ENCODE peak calls at places on chromosomes 6 and 20, in nine cellular contexts. S is ascending aorta, F is psoas muscle, O is endodermal cell, W is thoracic aorta, V is uterus, Q is HepG2, N is heart right ventricle, T is OCI-LY7. Y is an unnamed sample.

GRCh38 chr6:129186988-129187387 is 304.1 kb downstream of the LAMA2 start:
- DNase-seq in S (no peak), F (no peak), O (no peak), W (no peak), V (no peak), Q (no peak), N (no peak), T (no peak), Y (no peak)

GRCh38 chr6:83365931-83366330 is 64.9 kb downstream of the ME1 start:
- DNase-seq in S (no peak), F (no peak), O (no peak), W (no peak), V (no peak), Q (no peak), N (no peak), T (no peak), Y (no peak)

GRCh38 chr20:35001596-35002362 is 46.1 kb downstream of the MYH7B start:
- DNase-seq in S (no peak), F (peak), O (peak), W (no peak), V (no peak), Q (no peak), N (no peak), T (peak), Y (peak)

GRCh38 chr6:11163932-11164331 is 52.4 kb upstream of the ERVFRD-1 start:
- DNase-seq in S (no peak), F (no peak), O (no peak), W (no peak), V (no peak), Q (peak), N (no peak), T (no peak), Y (no peak)

GRCh38 chr6:92281571-92282076 is 1137.7 kb downstream of the EPHA7 start:
- DNase-seq in S (no peak), F (no peak), O (no peak), W (no peak), V (no peak), Q (no peak), N (no peak), T (no peak), Y (no peak)

GRCh38 chr20:37702643-37703337 is 9.0 kb downstream of the CTNNBL1 start:
- DNase-seq in S (no peak), F (no peak), O (no peak), W (no peak), V (no peak), Q (no peak), N (no peak), T (no peak), Y (no peak)

GRCh38 chr6:583116-583515 is 73.8 kb downstream of the HUS1B start:
- DNase-seq in S (no peak), F (no peak), O (no peak), W (no peak), V (no peak), Q (no peak), N (no peak), T (no peak), Y (no peak)

GRCh38 chr6:72348926-72349325 is 272.9 kb upstream of the KCNQ5 start:
- DNase-seq in S (no peak), F (no peak), O (no peak), W (no peak), V (no peak), Q (no peak), N (no peak), T (no peak), Y (no peak)

GRCh38 chr6:52125139-52125538 is 37.7 kb upstream of the PKHD1 start:
- DNase-seq in S (no peak), F (no peak), O (no peak), W (no peak), V (no peak), Q (peak), N (no peak), T (no peak), Y (peak)

GRCh38 chr20:48791666-48792071 is 36.1 kb downstream of the PREX1 start:
- DNase-seq in S (peak), F (no peak), O (no peak), W (no peak), V (no peak), Q (no peak), N (no peak), T (no peak), Y (no peak)

GRCh38 chr6:47200536-47201334 is 109.0 kb downstream of the TNFRSF21 start:
- DNase-seq in S (no peak), F (no peak), O (no peak), W (no peak), V (no peak), Q (peak), N (no peak), T (no peak), Y (no peak)

GRCh38 chr20:41231850-41232249 is 85.7 kb downstream of the ZHX3 start:
- DNase-seq in S (no peak), F (no peak), O (no peak), W (no peak), V (no peak), Q (no peak), N (no peak), T (no peak), Y (no peak)
- H3K4me3 ChIP-seq in S (no peak), F (no peak), O (no peak), W (no peak), V (no peak), Q (no peak), N (no peak), T (no peak), Y (no peak)

DNA sequence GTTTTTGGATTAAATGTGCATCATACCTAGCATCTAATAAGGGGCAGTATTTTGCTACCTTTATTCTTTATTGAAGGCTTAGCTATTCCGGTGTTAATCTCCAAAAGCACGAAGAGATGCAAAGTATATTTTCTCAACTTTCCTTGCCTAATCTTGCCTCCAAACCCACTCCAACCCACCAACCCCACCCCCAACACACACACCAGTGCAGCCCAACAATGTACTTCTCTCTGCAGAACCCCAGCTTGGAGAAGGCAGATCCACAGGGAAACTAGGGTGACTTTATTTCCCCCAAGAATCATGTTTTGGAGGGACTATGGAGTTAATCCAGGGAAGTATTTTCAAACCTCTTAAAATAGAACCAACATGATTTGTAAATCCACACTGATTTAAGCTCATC is 73.6 kb downstream of the ZMYND8 start:
- DNase-seq in S (no peak), F (no peak), O (no peak), W (no peak), V (no peak), Q (no peak), N (no peak), T (no peak), Y (no peak)
- H3K27ac ChIP-seq in S (no peak), F (no peak), O (no peak), W (no peak), V (no peak), Q (no peak), N (no peak), T (no peak), Y (no peak)

GRCh38 chr6:15324427-15324985 is 78.6 kb downstream of the JARID2 start:
- DNase-seq in S (no peak), F (no peak), O (no peak), W (no peak), V (no peak), Q (peak), N (no peak), T (no peak), Y (no peak)

GRCh38 chr6:15329154-15329781 is 83.4 kb downstream of the JARID2 start:
- DNase-seq in S (no peak), F (no peak), O (no peak), W (no peak), V (no peak), Q (no peak), N (no peak), T (no peak), Y (no peak)

GRCh38 chr6:15325540-15325955 is 79.7 kb downstream of the JARID2 start:
- DNase-seq in S (no peak), F (no peak), O (no peak), W (no peak), V (no peak), Q (no peak), N (no peak), T (no peak), Y (no peak)

GRCh38 chr6:15326072-15326614 is 80.3 kb downstream of the JARID2 start:
- DNase-seq in S (no peak), F (no peak), O (no peak), W (no peak), V (no peak), Q (no peak), N (no peak), T (peak), Y (no peak)

GRCh38 chr6:15327271-15327670 is 81.4 kb downstream of the JARID2 start:
- DNase-seq in S (no peak), F (no peak), O (no peak), W (no peak), V (no peak), Q (no peak), N (no peak), T (peak), Y (no peak)
- TF ChIP-seq CTCF in S (no peak), F (peak), O (peak), W (no peak), V (no peak), Q (no peak), N (no peak), T (peak), Y (no peak)

GRCh38 chr20:17963114-17963897 is 5.3 kb downstream of the SNX5 start:
- DNase-seq in S (no peak), F (no peak), O (no peak), W (no peak), V (no peak), Q (no peak), N (no peak), T (no peak), Y (no peak)

GRCh38 chr20:17964073-17964472 is 4.5 kb downstream of the SNX5 start:
- DNase-seq in S (no peak), F (no peak), O (no peak), W (no peak), V (no peak), Q (no peak), N (no peak), T (no peak), Y (no peak)

GRCh38 chr20:17959257-17959627 is 9.4 kb downstream of the SNX5 start:
- DNase-seq in S (no peak), F (no peak), O (no peak), W (no peak), V (no peak), Q (no peak), N (no peak), T (no peak), Y (no peak)

GRCh38 chr20:17960927-17961599 is 7.5 kb downstream of the SNX5 start:
- DNase-seq in S (no peak), F (peak), O (no peak), W (no peak), V (peak), Q (peak), N (no peak), T (no peak), Y (no peak)

DNA sequence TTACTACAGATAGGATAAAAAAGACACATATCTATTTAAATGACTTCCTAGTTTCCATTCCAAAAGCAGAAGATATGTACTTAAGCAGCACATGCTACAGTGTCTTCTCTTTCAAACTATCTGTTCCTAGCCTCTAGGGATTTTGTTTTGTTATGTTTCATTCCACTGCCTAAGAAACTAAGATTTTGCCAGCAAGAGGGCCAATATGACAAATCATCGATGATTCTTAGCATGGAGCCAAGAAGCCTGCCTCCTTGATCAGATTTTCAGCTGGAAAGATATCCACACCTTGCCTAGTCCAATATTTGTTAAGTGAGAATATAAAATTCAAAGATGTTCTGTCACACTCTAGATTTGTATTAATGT is 7.0 kb downstream of the SNX5 start:
- DNase-seq in S (no peak), F (no peak), O (no peak), W (no peak), V (no peak), Q (no peak), N (no peak), T (no peak), Y (no peak)
- H3K4me3 ChIP-seq in S (peak), F (peak), O (peak), W (no peak), V (no peak), Q (peak), N (no peak), T (peak), Y (no peak)

GRCh38 chr20:5146302-5146653 is 19.5 kb downstream of the CDS2 start:
- DNase-seq in S (no peak), F (no peak), O (no peak), W (no peak), V (no peak), Q (no peak), N (no peak), T (no peak), Y (no peak)
- H3K27ac ChIP-seq in S (peak), F (no peak), O (no peak), W (no peak), V (no peak), Q (no peak), N (no peak), T (no peak), Y (no peak)

DNA sequence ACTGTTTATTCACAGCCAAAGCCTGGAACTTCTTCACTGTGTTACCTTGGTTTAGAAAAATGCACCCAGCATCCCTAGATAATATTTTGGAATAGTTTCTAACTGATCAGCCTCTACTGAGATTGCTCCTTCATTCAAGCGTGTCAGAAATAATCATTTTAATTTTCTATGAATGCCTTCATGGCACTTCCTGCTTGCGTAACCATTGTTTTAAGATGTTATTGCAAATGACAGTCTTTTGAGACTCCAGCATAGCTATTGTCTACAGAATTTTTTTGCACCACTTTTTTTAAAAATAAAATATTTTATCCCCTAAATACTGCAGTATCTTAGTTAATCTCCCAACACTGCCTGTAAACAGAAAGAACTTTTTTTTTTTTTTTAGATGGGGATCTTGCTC is 213.1 kb downstream of the PHACTR1 start:
- DNase-seq in S (no peak), F (no peak), O (no peak), W (no peak), V (no peak), Q (no peak), N (no peak), T (no peak), Y (no peak)
- TF ChIP-seq CTCF in S (no peak), F (no peak), O (no peak), W (no peak), V (no peak), Q (no peak), N (no peak), T (no peak), Y (no peak)

GRCh38 chr20:63741676-63742380 is 2.3 kb downstream of the SLC2A4RG start:
- DNase-seq in S (peak), F (no peak), O (peak), W (no peak), V (no peak), Q (no peak), N (no peak), T (no peak), Y (peak)
- H3K4me3 ChIP-seq in S (peak), F (peak), O (peak), W (no peak), V (no peak), Q (peak), N (peak), T (no peak), Y (no peak)

GRCh38 chr20:62061851-62062418 is 3.7 kb downstream of the TAF4 start:
- DNase-seq in S (no peak), F (no peak), O (no peak), W (no peak), V (no peak), Q (no peak), N (no peak), T (no peak), Y (no peak)

GRCh38 chr20:62062661-62063600 is 2.8 kb downstream of the TAF4 start:
- DNase-seq in S (no peak), F (no peak), O (no peak), W (no peak), V (no peak), Q (no peak), N (no peak), T (no peak), Y (peak)

GRCh38 chr20:62058941-62059340 is 6.7 kb downstream of the TAF4 start:
- DNase-seq in S (no peak), F (no peak), O (no peak), W (no peak), V (no peak), Q (no peak), N (no peak), T (no peak), Y (no peak)

GRCh38 chr20:62059926-62060630 is 5.6 kb downstream of the TAF4 start:
- DNase-seq in S (no peak), F (no peak), O (no peak), W (no peak), V (no peak), Q (no peak), N (no peak), T (no peak), Y (no peak)

GRCh38 chr20:62060631-62061541 is 4.8 kb downstream of the TAF4 start:
- DNase-seq in S (no peak), F (no peak), O (no peak), W (no peak), V (no peak), Q (no peak), N (no peak), T (no peak), Y (no peak)
- H3K27ac ChIP-seq in S (no peak), F (no peak), O (no peak), W (no peak), V (no peak), Q (no peak), N (no peak), T (no peak), Y (no peak)

Y was measured in pancreas.